ENCODE peak calls at places on chromosomes 12 and 14, in eight cellular contexts. Q is HCT116, O is foreskin keratinocyte, Y is astrocyte of the spinal cord, C is endothelial cell, L is AG10803, U is fibroblast of the aortic adventitia, P is glutamatergic neuron. Z is an unnamed sample.

GRCh38 chr12:45718306-45718705 is 11.2 kb upstream of the ARID2 start:
- DNase-seq in Q (no peak), O (no peak), Y (no peak), C (no peak), L (no peak), U (no peak), P (no peak), Z (no peak)

GRCh38 chr14:72804653-72805180 is 89.2 kb downstream of the DPF3 start:
- DNase-seq in Q (no peak), O (no peak), Y (no peak), C (no peak), L (no peak), U (no peak), P (no peak), Z (no peak)

GRCh38 chr14:66974397-66975025 is 214.7 kb upstream of the GARIN2 start:
- DNase-seq in Q (no peak), O (peak; percentile 75), Y (peak; percentile 7), C (no peak), L (peak; percentile 31), U (peak; percentile 32), P (no peak), Z (no peak)

GRCh38 chr14:106691601-106692291 is 1165.4 kb downstream of the TMEM121 start:
- DNase-seq in Q (no peak), O (no peak), Y (no peak), C (no peak), L (no peak), U (no peak), P (no peak), Z (peak; percentile 96)

GRCh38 chr14:72651081-72651480 is 242.8 kb downstream of the DPF3 start:
- DNase-seq in Q (no peak), O (no peak), Y (peak; percentile 66), C (no peak), L (peak; percentile 36), U (peak; percentile 43), P (no peak), Z (no peak)

GRCh38 chr14:31229009-31229408 is 21.4 kb upstream of the HECTD1 start:
- DNase-seq in Q (no peak), O (no peak), Y (no peak), C (no peak), L (no peak), U (no peak), P (no peak), Z (no peak)

GRCh38 chr14:104545151-104545931 is 34.2 kb upstream of the C14orf180 start:
- DNase-seq in Q (no peak), O (no peak), Y (no peak), C (no peak), L (no peak), U (no peak), P (no peak), Z (no peak)

GRCh38 chr12:105672576-105672975 is 342.1 kb downstream of the C12orf75 start:
- DNase-seq in Q (no peak), O (no peak), Y (no peak), C (no peak), L (peak; percentile 67), U (no peak), P (peak; percentile 25), Z (no peak)

GRCh38 chr14:20866963-20867362 is 24.2 kb upstream of the RNASE3 start:
- DNase-seq in Q (peak; percentile 16), O (peak; percentile 4), Y (no peak), C (peak; percentile 33), L (no peak), U (peak; percentile 8), P (peak; percentile 37), Z (peak; percentile 5)

GRCh38 chr12:10288989-10289388 is 18.7 kb upstream of the KLRD1 start:
- DNase-seq in Q (no peak), O (no peak), Y (no peak), C (no peak), L (no peak), U (no peak), P (no peak), Z (peak; percentile 54)

GRCh38 chr12:52372216-52373154 is 5.2 kb upstream of the KRT85 start:
- DNase-seq in Q (peak; percentile 79), O (peak; percentile 75), Y (peak; percentile 85), C (peak; percentile 85), L (peak; percentile 91), U (peak; percentile 93), P (peak; percentile 87), Z (peak; percentile 73)

GRCh38 chr12:27383429-27384260 is 51.0 kb downstream of the BMAL2 start:
- DNase-seq in Q (peak; percentile 61), O (peak; percentile 88), Y (peak; percentile 83), C (peak; percentile 78), L (peak; percentile 85), U (peak; percentile 94), P (peak; percentile 84), Z (peak; percentile 83)

DNA sequence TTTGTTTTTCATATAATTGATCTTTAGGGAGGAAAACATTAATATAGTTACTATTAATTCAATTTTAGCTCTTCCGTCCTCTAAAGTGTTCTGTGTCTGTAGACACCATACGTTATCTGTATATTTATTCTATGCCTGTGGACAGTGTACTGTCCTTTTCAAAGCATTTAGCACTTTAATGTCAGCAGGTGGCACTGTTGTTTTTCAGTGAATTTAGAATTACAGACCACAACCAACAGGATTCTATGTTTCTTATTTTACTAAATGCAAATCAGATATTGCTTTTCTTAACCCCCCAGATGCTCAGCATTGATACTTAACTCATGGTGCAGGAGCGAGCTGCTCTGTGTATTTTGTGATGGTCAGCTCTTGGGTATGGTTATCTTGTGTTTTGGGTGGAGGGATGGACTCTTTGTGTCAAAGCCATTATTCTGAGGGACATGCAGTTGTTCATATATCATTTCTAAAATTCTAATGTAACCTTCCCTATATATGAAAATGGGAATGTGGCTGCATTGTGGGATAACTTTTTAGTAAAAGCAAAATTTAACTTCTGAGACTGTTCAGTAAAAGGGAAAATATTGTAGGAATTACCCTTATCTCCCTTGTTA is 65.2 kb downstream of the PAPOLA start:
- DNase-seq in Q (no peak), O (peak; percentile 20), Y (peak; percentile 48), C (no peak), L (peak; percentile 45), U (peak; percentile 62), P (no peak), Z (no peak)
- TF ChIP-seq CTCF in Q (peak; percentile 26), O (peak; percentile 74), Y (peak; percentile 64), C (peak; percentile 42), L (peak; percentile 73), U (peak; percentile 55), P (peak; percentile 65), Z (peak; percentile 50)

DNA sequence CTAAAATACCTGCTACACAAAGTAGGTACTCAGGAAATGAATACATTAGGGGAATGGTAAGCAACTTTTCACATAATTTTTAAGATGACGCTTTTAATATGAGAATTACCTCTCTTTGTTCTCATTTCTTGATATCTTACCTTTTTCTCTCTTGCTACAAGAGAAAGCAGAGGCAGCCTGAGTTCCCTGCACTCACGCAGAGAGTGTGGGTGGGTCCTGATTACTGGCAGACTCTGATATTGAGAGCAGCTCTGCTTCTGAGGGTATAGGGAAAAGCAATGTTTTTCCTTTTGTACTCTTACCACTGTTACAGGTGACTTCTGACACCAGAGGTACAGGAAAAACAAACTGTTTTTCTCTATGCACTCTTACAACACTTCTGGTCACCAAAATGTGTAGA is 420.2 kb upstream of the TMTC1 start:
- DNase-seq in Q (no peak), O (no peak), Y (no peak), C (no peak), L (no peak), U (no peak), P (no peak), Z (no peak)
- TF ChIP-seq CTCF in Q (no peak), O (no peak), Y (no peak), C (no peak), L (no peak), U (no peak), P (no peak), Z (no peak)

GRCh38 chr12:33431648-33432047 is 8.0 kb downstream of the SYT10 start:
- DNase-seq in Q (no peak), O (no peak), Y (no peak), C (no peak), L (no peak), U (no peak), P (no peak), Z (no peak)

GRCh38 chr12:33432992-33433391 is 6.6 kb downstream of the SYT10 start:
- DNase-seq in Q (no peak), O (no peak), Y (no peak), C (no peak), L (no peak), U (no peak), P (no peak), Z (no peak)

GRCh38 chr12:33423706-33424105 is 15.9 kb downstream of the SYT10 start:
- DNase-seq in Q (no peak), O (no peak), Y (no peak), C (no peak), L (no peak), U (no peak), P (no peak), Z (no peak)

GRCh38 chr12:33429468-33429867 is 10.2 kb downstream of the SYT10 start:
- DNase-seq in Q (no peak), O (no peak), Y (no peak), C (no peak), L (no peak), U (no peak), P (no peak), Z (no peak)

DNA sequence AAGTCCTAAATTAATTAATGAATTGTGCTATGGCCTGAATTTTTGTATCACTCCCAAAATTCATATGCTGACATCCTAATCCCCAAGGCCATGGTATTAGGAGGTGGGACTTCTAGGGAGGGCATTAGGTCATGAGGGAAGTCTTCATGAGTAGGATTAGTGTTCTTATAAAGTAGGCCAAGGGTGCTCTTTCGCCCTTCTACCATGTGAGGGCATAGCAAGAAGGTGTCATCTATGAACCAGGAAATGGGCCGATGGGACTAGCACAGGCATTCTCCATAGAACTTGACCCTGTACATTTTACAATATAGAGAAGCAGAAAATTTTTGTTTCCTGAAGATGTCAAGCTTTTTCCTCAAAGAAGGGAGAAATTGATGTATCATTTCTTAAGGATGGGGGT is 12.5 kb downstream of the SYT10 start:
- DNase-seq in Q (no peak), O (no peak), Y (no peak), C (no peak), L (no peak), U (peak; percentile 31), P (no peak), Z (no peak)
- TF ChIP-seq CTCF in Q (no peak), O (peak; percentile 38), Y (no peak), C (no peak), L (no peak), U (peak; percentile 40), P (no peak), Z (no peak)

DNA sequence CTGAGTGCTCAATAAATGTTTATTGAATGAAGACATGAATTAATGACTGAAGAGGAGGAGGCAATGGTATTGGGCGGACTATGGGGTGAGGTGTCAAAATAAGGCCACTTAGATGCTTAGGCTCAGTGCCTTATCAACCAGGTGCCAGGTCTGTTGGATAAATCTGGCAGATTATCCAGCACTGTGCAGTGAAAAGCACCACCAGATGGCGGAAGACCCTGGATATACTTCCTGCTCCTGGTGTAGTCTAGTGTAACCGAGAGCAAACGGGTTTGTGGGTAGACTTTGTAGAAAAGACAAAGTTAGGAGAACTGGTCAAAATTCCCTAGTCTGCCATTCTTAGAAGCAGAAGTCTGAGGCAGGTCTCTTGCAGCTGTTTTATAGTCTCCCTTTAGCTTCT is 306.3 kb downstream of the ATP23 start:
- DNase-seq in Q (peak; percentile 1), O (no peak), Y (no peak), C (no peak), L (no peak), U (no peak), P (no peak), Z (no peak)
- TF ChIP-seq CTCF in Q (no peak), O (peak; percentile 40), Y (peak; percentile 10), C (no peak), L (no peak), U (no peak), P (no peak), Z (no peak)

GRCh38 chr12:17352164-17352563 is 737.8 kb downstream of the RERGL start:
- DNase-seq in Q (no peak), O (no peak), Y (no peak), C (no peak), L (no peak), U (no peak), P (no peak), Z (no peak)
- TF ChIP-seq CTCF in Q (no peak), O (no peak), Y (no peak), C (peak; percentile 53), L (no peak), U (no peak), P (peak; percentile 57), Z (no peak)